ENCODE peak calls at places on chromosomes 5 and 9, in ten cellular contexts. O, H, T, N, Y, B, M, S, V and P are unnamed samples.

GRCh38 chr9:4678679-4679267 is 596 bp upstream of the CDC37L1 start:
- DNase-seq in O (no peak), H (no peak), T (peak), Y (peak), N (no peak), V (no peak), B (no peak), M (no peak), S (no peak), P (peak)

GRCh38 chr9:131669234-131670172 is 70.4 kb downstream of the RAPGEF1 start:
- DNase-seq in M (no peak), T (no peak), B (no peak), V (no peak), Y (no peak), H (no peak), S (no peak), O (no peak), N (no peak), P (no peak)

GRCh38 chr5:32217886-32218396 is 43.8 kb upstream of the GOLPH3 start:
- DNase-seq in H (no peak), T (no peak), V (peak), Y (no peak), S (no peak), M (no peak), B (peak), N (no peak), O (no peak), P (no peak)

GRCh38 chr9:504921-505821 is 290.5 kb downstream of the DOCK8 start:
- DNase-seq in N (peak), B (peak), T (no peak), S (no peak), Y (no peak), V (peak), O (peak), M (no peak), H (no peak), P (peak)

GRCh38 chr5:163564321-163564924 is 59.0 kb downstream of the MAT2B start:
- DNase-seq in M (no peak), N (no peak), S (peak), H (peak), O (no peak), B (peak), T (peak), Y (peak), V (peak), P (peak)

GRCh38 chr9:113992276-113992951 is 85.7 kb downstream of the AMBP start:
- DNase-seq in H (no peak), S (no peak), T (no peak), N (no peak), B (no peak), O (peak), Y (no peak), M (no peak), V (no peak), P (no peak)

GRCh38 chr5:96219580-96220281 is 213.3 kb downstream of the PCSK1 start:
- DNase-seq in S (no peak), O (no peak), N (no peak), B (no peak), T (peak), M (peak), Y (peak), V (no peak), H (no peak), P (no peak)

GRCh38 chr9:129838707-129839259 is 3.5 kb downstream of the USP20 start:
- DNase-seq in M (peak), B (no peak), S (no peak), Y (peak), T (peak), V (no peak), N (no peak), H (no peak), O (no peak), P (no peak)

GRCh38 chr9:108053555-108054061 is 564.0 kb upstream of the KLF4 start:
- DNase-seq in M (peak), O (no peak), H (no peak), Y (peak), T (peak), B (peak), N (peak), S (peak), V (peak), P (peak)

GRCh38 chr5:95114305-95114704 is 170.6 kb downstream of the MCTP1 start:
- DNase-seq in S (no peak), M (no peak), O (no peak), V (no peak), Y (no peak), N (no peak), T (no peak), H (no peak), B (no peak), P (no peak)

GRCh38 chr5:103808464-103809106 is 246.0 kb upstream of the NUDT12 start:
- DNase-seq in T (peak), H (no peak), V (peak), M (peak), Y (peak), S (no peak), B (peak), N (no peak), O (no peak), P (peak)